ENCODE peak calls at places on chromosomes 12 and 14, in five cellular contexts. F is fibroblast of lung, Z is left ventricle myocardium inferior, L is thyroid gland, X is stomach. P is an unnamed sample. For H3K4me1, the result is how much of the 10 kb centered on the place peaks cover.

GRCh38 chr12:51439330-51439729 is 14.7 kb downstream of the SLC4A8 start:
- DNase-seq in F (no peak), Z (no peak), L (no peak), X (no peak), P (no peak)

GRCh38 chr14:61147898-61148549 is 133.1 kb downstream of the TMEM30B start:
- DNase-seq in F (peak), Z (no peak), L (no peak), X (no peak), P (no peak)

GRCh38 chr12:62008703-62009102 is 251.5 kb upstream of the USP15 start:
- DNase-seq in F (no peak), Z (no peak), L (no peak), X (no peak), P (no peak)

GRCh38 chr12:93322784-93323183 is 54.9 kb upstream of the NUDT4 start:
- DNase-seq in F (peak), Z (no peak), L (no peak), X (no peak), P (no peak)

GRCh38 chr12:127515941-127516340 is 751.0 kb upstream of the TMEM132C start:
- DNase-seq in F (peak), Z (no peak), L (no peak), X (no peak), P (no peak)

GRCh38 chr12:117408161-117408791 is 46.9 kb upstream of the NOS1 start:
- DNase-seq in F (peak), Z (no peak), L (peak), X (peak), P (peak)

GRCh38 chr14:99792551-99793212 is 531 bp upstream of the EML1 start:
- DNase-seq in F (peak), Z (peak), L (peak), X (no peak), P (peak)

GRCh38 chr14:31877333-31877798 is 199.7 kb upstream of the ARHGAP5 start:
- DNase-seq in F (no peak), Z (no peak), L (no peak), X (no peak), P (no peak)

GRCh38 chr12:88615490-88615889 is 35.2 kb upstream of the KITLG start:
- DNase-seq in F (peak), Z (no peak), L (no peak), X (no peak), P (no peak)

GRCh38 chr12:100716949-100717732 is 77.4 kb upstream of the ANO4 start:
- DNase-seq in F (peak), Z (no peak), L (no peak), X (no peak), P (peak)

GRCh38 chr14:79415726-79416125 is 795.6 kb downstream of the DIO2 start:
- DNase-seq in F (peak), Z (no peak), L (no peak), X (no peak), P (no peak)

GRCh38 chr12:22408605-22409004 is 74.1 kb upstream of the ST8SIA1 start:
- DNase-seq in F (no peak), Z (no peak), L (peak), X (peak), P (peak)

GRCh38 chr14:91144425-91145145 is 30.7 kb downstream of the DGLUCY start:
- DNase-seq in F (peak), Z (no peak), L (no peak), X (no peak), P (no peak)

GRCh38 chr14:61034416-61035100 is 53.5 kb downstream of the SLC38A6 start:
- DNase-seq in F (no peak), Z (no peak), L (no peak), X (no peak), P (no peak)

GRCh38 chr12:91272456-91273063 is 89.9 kb upstream of the DCN start:
- DNase-seq in F (no peak), Z (peak), L (peak), X (peak), P (peak)

GRCh38 chr12:68976304-68976915 is 43.4 kb upstream of the CPM start:
- DNase-seq in F (no peak), Z (no peak), L (no peak), X (no peak), P (no peak)
- H3K27ac ChIP-seq in F (no peak), Z (no peak), L (no peak), X (no peak), P (no peak)

GRCh38 chr12:101859664-101860607 is 17.4 kb upstream of the DRAM1 start:
- DNase-seq in F (peak), Z (no peak), L (no peak), X (no peak), P (no peak)

GRCh38 chr12:101855364-101855884 is 22.0 kb upstream of the DRAM1 start:
- DNase-seq in F (peak), Z (no peak), L (no peak), X (no peak), P (no peak)

GRCh38 chr12:101854747-101855146 is 22.6 kb upstream of the DRAM1 start:
- DNase-seq in F (no peak), Z (no peak), L (no peak), X (no peak), P (no peak)

GRCh38 chr12:101856030-101856429 is 21.4 kb upstream of the DRAM1 start:
- DNase-seq in F (no peak), Z (no peak), L (no peak), X (no peak), P (no peak)

DNA sequence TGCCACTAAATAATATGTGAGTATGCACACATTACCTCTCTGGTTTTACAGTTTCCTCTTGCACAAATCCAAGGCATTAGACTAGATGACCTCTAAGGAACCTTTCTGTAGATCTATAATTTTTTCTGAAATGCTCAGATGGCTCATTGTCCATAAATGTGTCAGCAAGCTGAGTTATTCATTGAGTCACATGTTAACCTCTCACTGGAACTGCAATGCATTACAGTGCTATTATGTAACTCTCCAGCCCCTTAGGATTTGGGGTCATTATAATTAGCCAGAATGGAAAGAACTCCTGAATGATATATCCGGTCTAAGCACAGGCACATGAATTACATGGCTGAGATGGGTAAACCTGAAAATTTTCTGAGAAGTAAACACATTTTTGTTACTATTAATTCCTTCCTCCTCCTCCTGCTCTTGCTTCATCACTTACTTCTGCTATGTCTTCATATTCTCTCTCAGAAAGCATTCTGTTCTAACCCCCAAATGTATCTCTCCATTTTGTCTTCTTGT is 20.3 kb upstream of the DRAM1 start:
- DNase-seq in F (peak), Z (no peak), L (no peak), X (no peak), P (no peak)
- H3K4me1 ChIP-seq in F (under half), Z (under half), L (under half), X (under half), P (under half)

GRCh38 chr12:13986031-13986430 is 4.6 kb upstream of the GRIN2B start:
- DNase-seq in F (no peak), Z (no peak), L (no peak), X (no peak), P (no peak)

GRCh38 chr12:13981296-13981962 is at the start of gene GRIN2B:
- DNase-seq in F (no peak), Z (no peak), L (no peak), X (no peak), P (peak)

GRCh38 chr12:13980548-13981295 is 680 bp downstream of the GRIN2B start:
- DNase-seq in F (no peak), Z (no peak), L (no peak), X (no peak), P (peak)

GRCh38 chr12:13976880-13977279 is 4.5 kb downstream of the GRIN2B start:
- DNase-seq in F (no peak), Z (no peak), L (no peak), X (no peak), P (no peak)

GRCh38 chr12:13982010-13982409 is 608 bp upstream of the GRIN2B start:
- DNase-seq in F (no peak), Z (no peak), L (no peak), X (no peak), P (peak)
- TF ChIP-seq CTCF in F (peak), Z (peak), L (no peak), X (no peak), P (peak)

GRCh38 chr12:1782215-1782614 is 38.1 kb upstream of the LRTM2 start:
- DNase-seq in F (no peak), Z (no peak), L (no peak), X (no peak), P (no peak)
- H3K27ac ChIP-seq in F (no peak), Z (no peak), L (peak), X (no peak), P (no peak)

DNA sequence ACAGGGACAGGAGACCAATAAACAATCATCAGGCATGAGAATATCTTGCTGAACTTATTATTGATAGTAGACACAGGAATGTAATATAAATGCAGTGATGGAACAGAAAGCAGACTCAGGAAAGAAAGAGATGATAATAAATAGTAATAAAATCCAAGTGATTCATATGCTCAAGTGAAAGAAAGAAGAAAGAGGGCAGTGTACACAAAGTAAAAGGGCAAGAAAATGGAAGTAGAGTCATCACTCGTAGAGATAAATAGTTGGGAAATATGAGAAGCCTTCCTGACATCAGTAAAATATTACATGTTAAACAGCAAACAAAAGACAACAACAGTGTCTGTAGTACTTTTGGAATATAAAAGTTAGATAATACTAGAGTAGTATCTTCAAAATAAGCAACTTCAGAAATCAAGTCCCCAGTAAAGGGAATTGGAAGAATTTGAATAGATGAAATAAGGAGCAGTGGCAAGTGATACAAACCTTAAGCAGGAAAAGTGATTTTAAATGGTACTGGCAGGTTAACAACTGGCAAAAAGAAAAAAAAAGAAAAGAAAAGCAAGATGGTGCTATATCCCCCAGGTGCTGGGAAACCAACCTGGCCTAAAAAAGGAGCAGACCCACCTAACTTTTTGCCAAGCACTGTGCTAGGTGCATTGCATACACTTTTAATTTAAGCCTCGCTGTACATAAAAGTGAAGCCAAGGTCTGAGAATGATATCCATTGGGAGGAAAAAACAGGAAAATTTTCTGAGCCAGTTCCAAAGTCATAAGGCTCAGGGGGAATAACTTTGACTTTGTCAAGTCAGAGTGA is 412.5 kb downstream of the RAD51B start:
- DNase-seq in F (peak), Z (no peak), L (no peak), X (no peak), P (no peak)
- H3K4me1 ChIP-seq in F (under half), Z (under half), L (under half), X (under half), P (under half)

DNA sequence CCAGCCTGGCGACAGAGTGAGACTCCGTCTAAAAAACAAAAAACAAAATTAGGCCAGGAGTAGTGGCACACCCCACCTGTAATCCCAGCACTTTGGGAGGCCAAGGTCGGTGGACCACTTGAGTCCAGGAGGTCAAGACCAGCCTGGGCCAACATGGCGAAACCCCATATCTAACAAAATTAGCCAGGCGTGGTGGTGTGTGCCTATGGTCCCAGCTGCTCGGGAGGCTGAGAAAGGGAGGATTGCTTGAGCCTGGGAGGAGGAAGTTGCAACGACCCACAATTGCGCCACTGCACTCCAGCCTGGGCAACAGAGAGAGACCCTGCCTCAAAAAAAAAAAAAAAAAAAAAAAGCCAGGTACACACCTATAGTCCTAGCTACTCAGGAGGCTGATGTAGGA is 37.0 kb downstream of the KDM2B start:
- DNase-seq in F (no peak), Z (no peak), L (no peak), X (no peak), P (no peak)
- TF ChIP-seq CTCF in F (no peak), Z (no peak), L (no peak), X (no peak), P (no peak)